ENCODE peak calls at places on chromosomes 12 and 14, in six cellular contexts. R is endothelial cell of umbilical vein, M is uterus, U is tibial nerve, V is A549, N is ovary. W is an unnamed sample.

GRCh38 chr12:51923506-51924365 is 16.4 kb downstream of the ACVRL1 start:
- DNase-seq in R (peak; percentile 69), M (peak; percentile 56), U (peak; percentile 60), V (peak; percentile 49), N (peak; percentile 46), W (peak; percentile 77)

GRCh38 chr14:86015916-86016315 is 486.0 kb downstream of the FLRT2 start:
- DNase-seq in R (no peak), M (no peak), U (no peak), V (no peak), N (no peak), W (no peak)

GRCh38 chr12:118526255-118527095 is 150.1 kb downstream of the SUDS3 start:
- DNase-seq in R (no peak), M (no peak), U (peak; percentile 9), V (no peak), N (no peak), W (no peak)

GRCh38 chr12:91744613-91745012 is 401.0 kb downstream of the BTG1 start:
- DNase-seq in R (no peak), M (no peak), U (no peak), V (no peak), N (no peak), W (no peak)

GRCh38 chr14:20866963-20867362 is 24.2 kb upstream of the RNASE3 start:
- DNase-seq in R (peak; percentile 24), M (no peak), U (no peak), V (no peak), N (no peak), W (no peak)

GRCh38 chr14:63843796-63844195 is 9.0 kb upstream of the SYNE2 start:
- DNase-seq in R (no peak), M (no peak), U (no peak), V (no peak), N (no peak), W (no peak)

GRCh38 chr14:22494486-22495135 is 94.4 kb downstream of the DAD1 start:
- DNase-seq in R (no peak), M (no peak), U (no peak), V (no peak), N (no peak), W (no peak)

GRCh38 chr12:117069926-117070900 is 29.0 kb downstream of the TESC start:
- DNase-seq in R (no peak), M (no peak), U (no peak), V (no peak), N (no peak), W (peak; percentile 62)

GRCh38 chr12:26658991-26659390 is 174.0 kb downstream of the ITPR2 start:
- DNase-seq in R (no peak), M (no peak), U (no peak), V (no peak), N (no peak), W (no peak)

GRCh38 chr14:65704850-65705249 is 292.3 kb downstream of the FUT8 start:
- DNase-seq in R (no peak), M (no peak), U (no peak), V (no peak), N (no peak), W (no peak)

GRCh38 chr14:29016050-29016900 is 249.7 kb downstream of the FOXG1 start:
- DNase-seq in R (peak; percentile 60), M (no peak), U (no peak), V (no peak), N (peak; percentile 22), W (no peak)

GRCh38 chr14:35727764-35728163 is 81.3 kb downstream of the RALGAPA1 start:
- DNase-seq in R (no peak), M (no peak), U (no peak), V (no peak), N (no peak), W (no peak)

GRCh38 chr12:38977132-38977531 is 71.7 kb upstream of the CPNE8 start:
- DNase-seq in R (no peak), M (no peak), U (no peak), V (no peak), N (no peak), W (no peak)

GRCh38 chr12:123995023-123995422 is 22.0 kb downstream of the ZNF664 start:
- DNase-seq in R (peak; percentile 24), M (no peak), U (no peak), V (no peak), N (no peak), W (no peak)

GRCh38 chr14:22276913-22277816 is 311.9 kb downstream of the DAD1 start:
- DNase-seq in R (peak; percentile 37), M (no peak), U (no peak), V (no peak), N (no peak), W (no peak)

GRCh38 chr12:64891629-64892028 is 67.2 kb downstream of the TBC1D30 start:
- DNase-seq in R (no peak), M (no peak), U (no peak), V (no peak), N (no peak), W (no peak)

GRCh38 chr14:59126714-59127436 is 61.6 kb upstream of the DAAM1 start:
- DNase-seq in R (peak; percentile 64), M (peak; percentile 37), U (peak; percentile 10), V (peak; percentile 52), N (peak; percentile 21), W (peak; percentile 54)

GRCh38 chr14:55245657-55246268 is 25.5 kb upstream of the FBXO34 start:
- DNase-seq in R (peak; percentile 49), M (no peak), U (no peak), V (no peak), N (no peak), W (no peak)

GRCh38 chr12:95918194-95918993 is 24.0 kb downstream of the CCDC38 start:
- DNase-seq in R (peak; percentile 48), M (peak; percentile 18), U (peak; percentile 36), V (peak; percentile 53), N (peak; percentile 20), W (no peak)

GRCh38 chr12:34016361-34016760 is 5.9 kb upstream of the ALG10 start:
- DNase-seq in R (no peak), M (no peak), U (no peak), V (no peak), N (no peak), W (no peak)

GRCh38 chr14:64951724-64952123 is 9.2 kb upstream of the GPX2 start:
- DNase-seq in R (no peak), M (no peak), U (no peak), V (no peak), N (no peak), W (no peak)

GRCh38 chr14:101905614-101906013 is 58.8 kb upstream of the DYNC1H1 start:
- DNase-seq in R (no peak), M (no peak), U (no peak), V (no peak), N (peak; percentile 7), W (no peak)

GRCh38 chr14:26808407-26808806 is 210.6 kb upstream of the NOVA1 start:
- DNase-seq in R (peak; percentile 53), M (no peak), U (no peak), V (no peak), N (no peak), W (no peak)

GRCh38 chr12:53506450-53506785 is 866 bp downstream of the NPFF start:
- DNase-seq in R (no peak), M (no peak), U (no peak), V (no peak), N (no peak), W (no peak)

GRCh38 chr14:54133896-54134295 is 177.3 kb upstream of the BMP4 start:
- DNase-seq in R (no peak), M (no peak), U (no peak), V (peak; percentile 11), N (no peak), W (no peak)

GRCh38 chr12:68808388-68809189 is 612 bp downstream of the MDM2 start:
- DNase-seq in R (peak; percentile 92), M (peak; percentile 79), U (peak; percentile 66), V (peak; percentile 72), N (peak; percentile 81), W (peak; percentile 89)
- TF ChIP-seq POLR2A in R (peak; percentile 100), M (peak; percentile 27), U (peak; percentile 24), V (peak; percentile 93), N (peak; percentile 18), W (peak; percentile 25)

GRCh38 chr12:75480469-75480949 is at the start of gene GLIPR1:
- DNase-seq in R (peak; percentile 93), M (peak; percentile 85), U (peak; percentile 76), V (peak; percentile 44), N (peak; percentile 76), W (peak; percentile 79)

GRCh38 chr12:75481774-75482173 is 1.2 kb downstream of the GLIPR1 start:
- DNase-seq in R (no peak), M (peak; percentile 39), U (no peak), V (no peak), N (no peak), W (no peak)

GRCh38 chr12:75481013-75481705 is 604 bp downstream of the GLIPR1 start:
- DNase-seq in R (peak; percentile 53), M (no peak), U (no peak), V (no peak), N (no peak), W (no peak)

GRCh38 chr12:75483411-75483810 is 2.9 kb downstream of the GLIPR1 start:
- DNase-seq in R (no peak), M (no peak), U (no peak), V (no peak), N (no peak), W (no peak)

GRCh38 chr12:75482636-75483035 is 2.1 kb downstream of the GLIPR1 start:
- DNase-seq in R (no peak), M (no peak), U (no peak), V (no peak), N (no peak), W (no peak)
- H3K4me3 ChIP-seq in R (no peak overlapping the region), M (peak overlapping the region; percentile 39), U (peak overlapping the region; percentile 41), V (no peak overlapping the region), N (no peak overlapping the region), W (peak overlapping the region; percentile 16)

DNA sequence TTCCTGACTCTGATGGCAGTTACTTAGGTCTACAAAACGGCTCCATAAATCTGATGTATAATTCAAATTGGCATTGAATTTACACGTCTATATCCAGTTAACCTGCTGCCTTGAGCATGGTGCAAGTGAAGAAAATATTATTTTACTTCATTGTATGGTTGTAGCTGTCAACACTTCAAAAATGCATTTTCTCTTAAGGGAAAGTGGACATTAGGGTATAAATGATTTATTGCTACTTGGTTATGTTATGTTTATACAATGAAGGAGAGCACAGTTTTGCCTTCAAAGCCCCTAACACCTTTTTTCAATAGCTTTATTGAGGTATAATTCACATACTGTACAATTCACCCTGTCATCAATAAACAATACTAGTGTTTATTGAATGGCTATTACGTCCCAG is 2.0 kb upstream of the USP15 start:
- DNase-seq in R (no peak), M (no peak), U (no peak), V (no peak), N (no peak), W (no peak)
- H3K27ac ChIP-seq in R (no peak overlapping the region), M (no peak overlapping the region), U (no peak overlapping the region), V (no peak overlapping the region), N (no peak overlapping the region), W (no peak overlapping the region)

GRCh38 chr14:103104389-103104653 is 9.8 kb downstream of the EXOC3L4 start:
- DNase-seq in R (no peak), M (no peak), U (no peak), V (no peak), N (no peak), W (no peak)

GRCh38 chr14:103102689-103103260 is 8.2 kb downstream of the EXOC3L4 start:
- DNase-seq in R (no peak), M (no peak), U (no peak), V (no peak), N (no peak), W (no peak)

GRCh38 chr14:103103461-103104388 is 9.2 kb downstream of the EXOC3L4 start:
- DNase-seq in R (no peak), M (no peak), U (no peak), V (peak; percentile 88), N (no peak), W (peak; percentile 86)

GRCh38 chr14:103105580-103106168 is 11.1 kb downstream of the EXOC3L4 start:
- DNase-seq in R (no peak), M (no peak), U (no peak), V (no peak), N (no peak), W (peak; percentile 81)

GRCh38 chr14:103104654-103105511 is 10.4 kb downstream of the EXOC3L4 start:
- DNase-seq in R (no peak), M (no peak), U (peak; percentile 69), V (no peak), N (peak; percentile 77), W (peak; percentile 89)
- TF ChIP-seq POLR2A in R (no peak), M (no peak), U (no peak), V (no peak), N (no peak), W (peak; percentile 15)

W was measured in Peyer's patch.